ENCODE peak calls at places on chromosomes 2 and 18, in five cellular contexts. I is GM12865, D is lower lobe of right lung, L is NCI-H446 treated with DMSO at 0.1 percent for 48 hours, K is fibroblast of the conjunctiva. B is an unnamed sample.
A peak's percentile ranks its signal among the peaks of the same experiment; 100 is the strongest.

GRCh38 chr2:119198267-119198840 is 25.3 kb upstream of the STEAP3 start:
- DNase-seq in I (no peak), D (no peak), L (no peak), K (no peak), B (no peak)

GRCh38 chr2:101466426-101466825 is 8.5 kb downstream of the RFX8 start:
- DNase-seq in I (no peak), D (no peak), L (no peak), K (no peak), B (no peak)

GRCh38 chr2:86031151-86031550 is 74.5 kb downstream of the POLR1A start:
- DNase-seq in I (no peak), D (no peak), L (no peak), K (no peak), B (peak; percentile 64)

GRCh38 chr2:121479882-121480522 is 50.7 kb upstream of the RNU4ATAC start:
- DNase-seq in I (no peak), D (no peak), L (peak; percentile 53), K (no peak), B (no peak)

GRCh38 chr2:183219853-183220252 is 95.6 kb downstream of the NUP35 start:
- DNase-seq in I (no peak), D (no peak), L (no peak), K (no peak), B (no peak)

GRCh38 chr2:55985406-55985805 is 61.8 kb upstream of the EFEMP1 start:
- DNase-seq in I (peak; percentile 44), D (no peak), L (no peak), K (no peak), B (no peak)

GRCh38 chr2:213232649-213233437 is 51.4 kb upstream of the SPAG16 start:
- DNase-seq in I (peak; percentile 99), D (no peak), L (no peak), K (no peak), B (no peak)

GRCh38 chr2:189506514-189506976 is 65.3 kb downstream of the WDR75 start:
- DNase-seq in I (no peak), D (no peak), L (no peak), K (no peak), B (no peak)

GRCh38 chr2:113842919-113843736 is 46.8 kb upstream of the ACTR3 start:
- DNase-seq in I (no peak), D (no peak), L (no peak), K (no peak), B (no peak)

GRCh38 chr2:237894396-237894979 is 35.1 kb downstream of the RAMP1 start:
- DNase-seq in I (no peak), D (no peak), L (no peak), K (no peak), B (peak; percentile 56)

GRCh38 chr2:132595186-132595585 is 74.8 kb downstream of the LYPD1 start:
- DNase-seq in I (no peak), D (no peak), L (no peak), K (no peak), B (no peak)

GRCh38 chr2:54634564-54635511 is 88.6 kb upstream of the EML6 start:
- DNase-seq in I (peak; percentile 92), D (no peak), L (no peak), K (no peak), B (peak; percentile 89)

GRCh38 chr2:216118474-216118873 is 9.3 kb downstream of the XRCC5 start:
- DNase-seq in I (no peak), D (no peak), L (no peak), K (no peak), B (no peak)

GRCh38 chr2:100038019-100038418 is 104.4 kb downstream of the AFF3 start:
- DNase-seq in I (no peak), D (no peak), L (no peak), K (no peak), B (no peak)

GRCh38 chr18:41378628-41379027 is 576.4 kb upstream of the PIK3C3 start:
- DNase-seq in I (no peak), D (no peak), L (no peak), K (peak; percentile 23), B (no peak)

B was measured in kidney.